ENCODE peak calls at places on chromosomes 6 and 20, in six cellular contexts. S is astrocyte, N is A549, W is neuronal stem cell, R is SK-N-SH, F is fibroblast of lung. X is an unnamed sample.
A peak's percentile ranks its signal among the peaks of the same experiment; 100 is the strongest.

GRCh38 chr6:28747631-28748157 is 176.1 kb downstream of the TRIM27 start:
- DNase-seq in S (peak; percentile 84), N (peak; percentile 51), W (no peak), R (no peak), F (peak; percentile 92), X (peak; percentile 46)

GRCh38 chr6:169800668-169801395 is 49.4 kb downstream of the ERMARD start:
- DNase-seq in S (peak; percentile 61), N (peak; percentile 52), W (no peak), R (no peak), F (peak; percentile 75), X (peak; percentile 83)

GRCh38 chr20:5040345-5040744 is 39.0 kb upstream of the SLC23A2 start:
- DNase-seq in S (no peak), N (no peak), W (no peak), R (no peak), F (no peak), X (no peak)

GRCh38 chr20:38847840-38848239 is 42.3 kb downstream of the PPP1R16B start:
- DNase-seq in S (no peak), N (no peak), W (no peak), R (no peak), F (no peak), X (no peak)

GRCh38 chr20:4512891-4513550 is 208.7 kb upstream of the PRND start:
- DNase-seq in S (peak; percentile 96), N (peak; percentile 74), W (no peak), R (no peak), F (peak; percentile 97), X (peak; percentile 37)

GRCh38 chr6:167846997-167847606 is 20.4 kb downstream of the AFDN start:
- DNase-seq in S (peak; percentile 74), N (no peak), W (no peak), R (no peak), F (peak; percentile 82), X (no peak)

GRCh38 chr20:56503911-56504310 is 20.6 kb upstream of the FAM209A start:
- DNase-seq in S (no peak), N (no peak), W (no peak), R (no peak), F (no peak), X (no peak)

GRCh38 chr20:46638367-46639274 is 12.6 kb downstream of the SLC13A3 start:
- DNase-seq in S (no peak), N (no peak), W (no peak), R (no peak), F (no peak), X (no peak)

GRCh38 chr20:51492167-51493092 is 50.1 kb downstream of the NFATC2 start:
- DNase-seq in S (peak; percentile 73), N (no peak), W (no peak), R (no peak), F (peak; percentile 77), X (peak; percentile 42)

GRCh38 chr6:10033223-10033829 is 381.5 kb downstream of the TFAP2A start:
- DNase-seq in S (peak; percentile 35), N (peak; percentile 54), W (no peak), R (no peak), F (peak; percentile 46), X (peak; percentile 39)

GRCh38 chr20:63122626-63123025 is 93.3 kb downstream of the YTHDF1 start:
- DNase-seq in S (no peak), N (no peak), W (no peak), R (no peak), F (no peak), X (no peak)

GRCh38 chr20:64058536-64058935 is 4.5 kb upstream of the TCEA2 start:
- DNase-seq in S (peak; percentile 67), N (no peak), W (no peak), R (no peak), F (peak; percentile 76), X (no peak)

DNA sequence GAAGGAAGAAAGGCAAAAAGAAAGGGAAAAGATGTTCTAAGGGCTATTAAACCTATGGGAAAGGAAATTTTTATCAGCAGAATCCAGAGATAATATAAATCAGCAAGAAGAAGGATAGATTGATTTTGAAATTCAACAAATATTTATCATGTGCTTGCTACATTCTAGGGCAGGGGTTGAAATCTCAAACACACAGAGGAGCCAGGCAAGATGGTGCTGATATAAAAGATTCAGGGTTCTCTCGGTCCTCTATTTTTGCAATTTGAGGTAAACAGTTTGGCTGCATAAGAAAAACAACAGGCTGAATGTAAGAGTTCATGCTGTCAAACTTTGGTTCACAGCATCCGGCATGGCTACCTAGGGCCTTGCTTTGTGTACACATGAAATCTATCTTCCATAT is 109.6 kb upstream of the BMP2 start:
- DNase-seq in S (no peak), N (no peak), W (no peak), R (no peak), F (no peak), X (no peak)
- H3K4me2 ChIP-seq in S (no peak overlapping the region), N (no peak overlapping the region), W (no peak overlapping the region), R (no peak overlapping the region), F (no peak overlapping the region), X (no peak overlapping the region)

GRCh38 chr6:20708367-20709124 is 174.3 kb downstream of the CDKAL1 start:
- DNase-seq in S (peak; percentile 96), N (no peak), W (no peak), R (no peak), F (peak; percentile 94), X (no peak)
- H3K4me2 ChIP-seq in S (no peak overlapping the region), N (no peak overlapping the region), W (no peak overlapping the region), R (no peak overlapping the region), F (no peak overlapping the region), X (no peak overlapping the region)

DNA sequence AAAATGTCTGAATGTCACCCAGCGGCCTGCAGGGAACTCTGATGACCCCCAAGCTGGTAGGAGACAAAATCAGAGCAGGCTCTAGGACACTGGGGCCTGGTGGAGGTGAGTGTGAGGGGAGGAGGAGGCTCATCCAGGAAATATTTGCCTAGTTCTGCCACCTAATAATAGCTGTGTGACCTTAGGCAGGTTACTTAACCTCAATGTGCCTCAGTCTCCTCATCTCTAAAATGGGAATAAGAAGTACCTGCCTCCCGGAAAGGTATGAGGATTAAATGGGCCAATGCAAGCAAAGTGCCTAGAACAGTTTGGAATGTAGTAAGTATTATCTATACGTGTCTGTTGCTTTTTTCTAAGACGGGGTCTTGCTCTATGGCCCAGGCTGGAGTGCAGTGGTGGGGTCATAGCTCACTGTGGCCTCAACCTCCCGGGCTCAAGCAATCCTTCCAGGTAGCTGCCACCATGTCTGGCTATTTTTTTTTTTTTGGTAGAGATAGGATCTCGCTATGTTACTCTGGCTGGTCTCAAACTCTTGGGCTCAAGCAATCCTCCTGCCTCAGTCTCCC is 60.4 kb downstream of the RAB44 start:
- DNase-seq in S (no peak), N (no peak), W (no peak), R (no peak), F (no peak), X (no peak)
- H3K4me2 ChIP-seq in S (no peak overlapping the region), N (no peak overlapping the region), W (no peak overlapping the region), R (no peak overlapping the region), F (no peak overlapping the region), X (no peak overlapping the region)

DNA sequence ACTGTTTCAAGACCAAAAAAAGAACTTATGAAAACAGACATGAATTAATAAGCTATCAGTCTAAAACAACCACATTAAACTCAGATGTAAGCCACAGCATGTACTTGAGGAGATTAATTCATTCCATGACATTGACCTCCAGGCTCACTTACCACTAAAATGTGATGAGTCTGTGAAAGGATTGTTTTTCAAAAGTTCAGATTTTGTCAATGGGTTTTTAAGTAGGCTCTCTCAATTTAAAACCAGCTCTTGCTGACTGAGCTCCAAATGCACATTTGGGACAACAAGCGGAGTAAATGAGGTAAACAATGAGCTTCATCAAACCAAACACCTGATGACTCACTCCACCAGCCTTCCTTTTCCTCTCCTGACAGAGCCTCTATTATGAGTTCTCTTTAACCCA is 197.0 kb downstream of the SIM1 start:
- DNase-seq in S (peak; percentile 92), N (no peak), W (no peak), R (no peak), F (peak; percentile 93), X (no peak)
- H3K4me2 ChIP-seq in S (peak overlapping the region; percentile 29), N (no peak overlapping the region), W (no peak overlapping the region), R (no peak overlapping the region), F (no peak overlapping the region), X (no peak overlapping the region)

DNA sequence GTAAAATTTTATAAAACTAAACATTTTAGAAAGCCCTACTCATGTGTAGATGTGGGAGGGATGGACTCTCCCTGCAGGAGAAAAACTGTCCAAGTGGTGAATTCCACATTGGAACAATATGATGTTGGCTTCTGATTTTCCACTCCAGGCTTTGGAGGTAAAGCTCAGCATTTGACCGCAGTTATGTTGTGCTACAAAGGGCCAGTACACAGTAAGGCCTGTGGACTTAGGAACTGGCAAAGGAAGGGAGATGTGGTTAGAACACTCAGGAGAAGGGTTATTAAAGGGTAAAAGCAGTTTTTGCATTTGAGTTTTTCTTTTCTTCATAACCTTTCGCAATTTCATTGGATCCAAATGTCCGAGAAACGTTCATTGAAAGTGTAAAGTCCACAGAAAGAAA is 150.3 kb upstream of the SASH1 start:
- DNase-seq in S (peak; percentile 99), N (no peak), W (no peak), R (no peak), F (peak; percentile 99), X (no peak)
- H3K4me2 ChIP-seq in S (peak overlapping the region; percentile 63), N (no peak overlapping the region), W (no peak overlapping the region), R (no peak overlapping the region), F (peak overlapping the region; percentile 54), X (no peak overlapping the region)

DNA sequence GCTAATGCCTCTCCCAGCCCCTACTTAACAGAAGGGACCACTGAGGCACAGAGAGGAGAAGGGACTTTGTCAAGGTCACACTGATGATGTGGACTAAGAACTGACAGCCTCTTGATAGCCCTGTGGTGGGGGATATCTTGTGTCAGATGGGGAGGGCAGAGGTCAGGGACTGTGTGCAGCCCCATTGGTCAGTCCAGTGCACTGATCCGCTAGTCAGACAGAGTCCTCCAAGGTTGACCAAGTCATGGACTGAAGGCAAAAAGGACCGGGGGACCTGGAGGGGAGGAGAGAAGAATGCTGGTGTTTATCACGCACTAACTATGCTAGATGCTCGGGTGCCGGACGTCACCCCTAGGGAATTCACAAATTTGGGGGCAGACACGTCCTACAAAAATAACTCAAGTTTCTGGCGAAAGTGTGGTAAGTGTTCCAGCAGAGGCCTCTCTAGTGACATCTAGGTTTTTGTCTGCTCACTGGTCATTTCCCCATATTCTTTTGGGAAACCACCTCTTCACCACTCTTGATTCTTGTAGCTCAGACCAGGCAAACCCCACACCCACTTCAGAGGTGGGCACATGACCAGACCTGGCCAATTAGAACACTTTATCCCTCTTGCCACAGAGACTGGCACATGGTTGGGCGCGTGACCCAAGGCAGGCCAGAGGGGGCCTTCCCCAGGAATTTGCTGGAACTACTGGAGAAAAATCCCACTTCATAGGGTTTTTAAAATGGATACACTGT is 21.0 kb downstream of the TCF15 start:
- DNase-seq in S (no peak), N (no peak), W (no peak), R (peak; percentile 32), F (no peak), X (no peak)
- H3K4me2 ChIP-seq in S (no peak overlapping the region), N (no peak overlapping the region), W (no peak overlapping the region), R (no peak overlapping the region), F (no peak overlapping the region), X (no peak overlapping the region)

GRCh38 chr6:11668455-11668854 is 110.1 kb downstream of the ADTRP start:
- DNase-seq in S (no peak), N (no peak), W (no peak), R (no peak), F (no peak), X (no peak)
- H3K4me2 ChIP-seq in S (no peak overlapping the region), N (no peak overlapping the region), W (no peak overlapping the region), R (no peak overlapping the region), F (no peak overlapping the region), X (no peak overlapping the region)

X was measured in hepatocyte.